ENCODE peak calls at places on chromosomes 11 and 22, in seven cellular contexts. One of them, this sample, is unnamed. For H3K4me1, the result is how much of the 10 kb centered on the place peaks cover.

GRCh38 chr11:126113515-126113957 is 50.9 kb upstream of the CDON start:
- DNase-seq in lower lobe of right lung: peak
- DNase-seq in neural progenitor cell: peak
- DNase-seq in endodermal cell: peak
- DNase-seq in heart right ventricle: peak
- DNase-seq in PC-3: peak
- DNase-seq in GM23338: no peak
- DNase-seq in this sample: peak

GRCh38 chr11:4181780-4182721 is 87.5 kb downstream of the RRM1 start:
- DNase-seq in neural progenitor cell: peak
- DNase-seq in heart right ventricle: peak
- DNase-seq in lower lobe of right lung: peak
- DNase-seq in endodermal cell: peak
- DNase-seq in PC-3: peak
- DNase-seq in GM23338: peak
- DNase-seq in this sample: peak

GRCh38 chr22:40485813-40486610 is 115.6 kb downstream of the SGSM3 start:
- DNase-seq in neural progenitor cell: no peak
- DNase-seq in endodermal cell: no peak
- DNase-seq in PC-3: no peak
- DNase-seq in heart right ventricle: no peak
- DNase-seq in lower lobe of right lung: no peak
- DNase-seq in GM23338: no peak
- DNase-seq in this sample: no peak

GRCh38 chr11:129115652-129116585 is 76.2 kb downstream of the ARHGAP32 start:
- DNase-seq in neural progenitor cell: no peak
- DNase-seq in PC-3: peak
- DNase-seq in heart right ventricle: no peak
- DNase-seq in GM23338: no peak
- DNase-seq in lower lobe of right lung: no peak
- DNase-seq in endodermal cell: no peak
- DNase-seq in this sample: no peak

GRCh38 chr11:62689421-62690183 is at the start of gene LRRN4CL:
- DNase-seq in GM23338: no peak
- DNase-seq in endodermal cell: no peak
- DNase-seq in PC-3: no peak
- DNase-seq in neural progenitor cell: no peak
- DNase-seq in heart right ventricle: peak
- DNase-seq in lower lobe of right lung: no peak
- DNase-seq in this sample: peak

GRCh38 chr22:19121631-19122142 is 525 bp downstream of the DGCR2 start:
- DNase-seq in GM23338: peak
- DNase-seq in endodermal cell: peak
- DNase-seq in heart right ventricle: peak
- DNase-seq in PC-3: peak
- DNase-seq in lower lobe of right lung: peak
- DNase-seq in neural progenitor cell: peak
- DNase-seq in this sample: peak

GRCh38 chr22:50735739-50736030 is 2.3 kb upstream of the ACR start:
- DNase-seq in endodermal cell: no peak
- DNase-seq in neural progenitor cell: no peak
- DNase-seq in heart right ventricle: no peak
- DNase-seq in GM23338: no peak
- DNase-seq in PC-3: no peak
- DNase-seq in lower lobe of right lung: no peak
- DNase-seq in this sample: no peak

GRCh38 chr11:47234669-47235075 is 13.9 kb downstream of the ACP2 start:
- DNase-seq in endodermal cell: no peak
- DNase-seq in lower lobe of right lung: peak
- DNase-seq in PC-3: peak
- DNase-seq in neural progenitor cell: no peak
- DNase-seq in heart right ventricle: peak
- DNase-seq in GM23338: no peak
- DNase-seq in this sample: no peak

GRCh38 chr22:49703990-49704344 is 123.7 kb downstream of the BRD1 start:
- DNase-seq in lower lobe of right lung: no peak
- DNase-seq in GM23338: no peak
- DNase-seq in endodermal cell: no peak
- DNase-seq in heart right ventricle: no peak
- DNase-seq in neural progenitor cell: no peak
- DNase-seq in PC-3: no peak
- DNase-seq in this sample: no peak

GRCh38 chr11:12354750-12355545 is 22.4 kb upstream of the PARVA start:
- DNase-seq in PC-3: no peak
- DNase-seq in neural progenitor cell: no peak
- DNase-seq in GM23338: peak
- DNase-seq in endodermal cell: peak
- DNase-seq in lower lobe of right lung: no peak
- DNase-seq in heart right ventricle: no peak
- DNase-seq in this sample: no peak

GRCh38 chr11:64916040-64916847 is 765 bp downstream of the ATG2A start:
- DNase-seq in endodermal cell: peak
- DNase-seq in lower lobe of right lung: no peak
- DNase-seq in neural progenitor cell: peak
- DNase-seq in GM23338: peak
- DNase-seq in heart right ventricle: peak
- DNase-seq in PC-3: peak
- DNase-seq in this sample: peak

GRCh38 chr11:45082744-45083543 is 63.5 kb upstream of the PRDM11 start:
- DNase-seq in heart right ventricle: no peak
- DNase-seq in lower lobe of right lung: no peak
- DNase-seq in neural progenitor cell: no peak
- DNase-seq in PC-3: no peak
- DNase-seq in GM23338: peak
- DNase-seq in endodermal cell: no peak
- DNase-seq in this sample: no peak

GRCh38 chr11:61963282-61964057 is 4.0 kb downstream of the FTH1 start:
- DNase-seq in neural progenitor cell: no peak
- DNase-seq in endodermal cell: peak
- DNase-seq in lower lobe of right lung: no peak
- DNase-seq in PC-3: peak
- DNase-seq in heart right ventricle: no peak
- DNase-seq in GM23338: no peak
- DNase-seq in this sample: no peak

GRCh38 chr11:110453684-110454354 is 24.1 kb downstream of the FDX1 start:
- DNase-seq in GM23338: no peak
- DNase-seq in PC-3: no peak
- DNase-seq in lower lobe of right lung: no peak
- DNase-seq in neural progenitor cell: no peak
- DNase-seq in heart right ventricle: no peak
- DNase-seq in endodermal cell: no peak
- DNase-seq in this sample: no peak

GRCh38 chr11:123493393-123494063 is 63.5 kb downstream of the GRAMD1B start:
- DNase-seq in lower lobe of right lung: no peak
- DNase-seq in heart right ventricle: no peak
- DNase-seq in endodermal cell: peak
- DNase-seq in PC-3: peak
- DNase-seq in GM23338: peak
- DNase-seq in neural progenitor cell: peak
- DNase-seq in this sample: no peak

GRCh38 chr11:60818057-60818456 is 23.9 kb upstream of the CCDC86 start:
- DNase-seq in GM23338: no peak
- DNase-seq in neural progenitor cell: no peak
- DNase-seq in lower lobe of right lung: no peak
- DNase-seq in heart right ventricle: no peak
- DNase-seq in PC-3: no peak
- DNase-seq in endodermal cell: no peak
- DNase-seq in this sample: no peak

GRCh38 chr11:60813324-60813723 is 28.2 kb downstream of the MS4A10 start:
- DNase-seq in heart right ventricle: no peak
- DNase-seq in GM23338: no peak
- DNase-seq in PC-3: no peak
- DNase-seq in neural progenitor cell: no peak
- DNase-seq in lower lobe of right lung: no peak
- DNase-seq in endodermal cell: no peak
- DNase-seq in this sample: no peak

GRCh38 chr11:60821827-60822599 is 19.9 kb upstream of the CCDC86 start:
- DNase-seq in lower lobe of right lung: no peak
- DNase-seq in heart right ventricle: no peak
- DNase-seq in endodermal cell: no peak
- DNase-seq in GM23338: no peak
- DNase-seq in neural progenitor cell: no peak
- DNase-seq in PC-3: no peak
- DNase-seq in this sample: no peak

DNA sequence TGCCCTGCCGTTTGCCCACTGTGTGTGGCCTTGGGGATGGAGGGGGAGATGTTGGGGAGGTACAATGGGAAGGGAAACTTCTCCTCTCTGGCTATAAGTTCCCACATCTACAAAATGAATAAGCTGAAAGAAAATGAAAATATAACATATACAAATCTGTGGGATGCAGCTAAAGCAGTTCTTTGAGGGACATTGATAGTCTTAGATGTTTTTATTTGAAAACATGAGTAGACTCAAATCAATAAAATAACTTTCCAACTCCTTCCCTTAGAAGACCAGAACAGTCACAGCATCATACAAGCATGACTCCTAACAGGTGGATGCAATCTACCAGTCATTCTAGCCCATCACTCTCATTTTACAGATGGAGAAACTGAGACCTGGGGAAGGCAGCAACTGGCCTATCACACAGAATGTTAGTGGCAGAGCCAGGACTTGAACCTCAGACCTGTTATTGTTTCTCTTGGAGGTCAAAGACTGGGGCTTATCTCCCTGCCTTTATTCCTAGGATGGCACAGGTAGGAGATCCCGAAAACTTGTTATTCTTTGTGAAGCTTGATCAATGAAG is 25.2 kb upstream of the CCDC86 start:
- DNase-seq in GM23338: no peak
- DNase-seq in neural progenitor cell: no peak
- DNase-seq in heart right ventricle: no peak
- DNase-seq in endodermal cell: no peak
- DNase-seq in lower lobe of right lung: no peak
- DNase-seq in PC-3: no peak
- DNase-seq in this sample: no peak
- H3K4me3 ChIP-seq in GM23338: no peak
- H3K4me3 ChIP-seq in neural progenitor cell: no peak
- H3K4me3 ChIP-seq in heart right ventricle: no peak
- H3K4me3 ChIP-seq in endodermal cell: no peak
- H3K4me3 ChIP-seq in lower lobe of right lung: no peak
- H3K4me3 ChIP-seq in PC-3: no peak
- H3K4me3 ChIP-seq in this sample: no peak

GRCh38 chr11:93491941-93492340 is 51.2 kb downstream of the SMCO4 start:
- DNase-seq in GM23338: no peak
- DNase-seq in endodermal cell: no peak
- DNase-seq in PC-3: no peak
- DNase-seq in neural progenitor cell: no peak
- DNase-seq in lower lobe of right lung: no peak
- DNase-seq in heart right ventricle: no peak
- DNase-seq in this sample: no peak

GRCh38 chr11:93493252-93493897 is 49.8 kb downstream of the SMCO4 start:
- DNase-seq in PC-3: no peak
- DNase-seq in lower lobe of right lung: no peak
- DNase-seq in heart right ventricle: no peak
- DNase-seq in GM23338: no peak
- DNase-seq in neural progenitor cell: no peak
- DNase-seq in endodermal cell: no peak
- DNase-seq in this sample: no peak

GRCh38 chr11:93492464-93493251 is 50.5 kb downstream of the SMCO4 start:
- DNase-seq in lower lobe of right lung: no peak
- DNase-seq in endodermal cell: no peak
- DNase-seq in neural progenitor cell: no peak
- DNase-seq in heart right ventricle: no peak
- DNase-seq in PC-3: no peak
- DNase-seq in GM23338: no peak
- DNase-seq in this sample: no peak

GRCh38 chr11:93489841-93490240 is 53.4 kb downstream of the SMCO4 start:
- DNase-seq in heart right ventricle: no peak
- DNase-seq in GM23338: no peak
- DNase-seq in lower lobe of right lung: no peak
- DNase-seq in PC-3: no peak
- DNase-seq in neural progenitor cell: no peak
- DNase-seq in endodermal cell: peak
- DNase-seq in this sample: no peak

GRCh38 chr11:93490996-93491618 is 52.1 kb downstream of the SMCO4 start:
- DNase-seq in GM23338: peak
- DNase-seq in PC-3: no peak
- DNase-seq in endodermal cell: peak
- DNase-seq in neural progenitor cell: no peak
- DNase-seq in lower lobe of right lung: no peak
- DNase-seq in heart right ventricle: no peak
- DNase-seq in this sample: no peak
- H3K4me1 ChIP-seq in GM23338: half or more
- H3K4me1 ChIP-seq in PC-3: under half
- H3K4me1 ChIP-seq in endodermal cell: under half
- H3K4me1 ChIP-seq in neural progenitor cell: half or more
- H3K4me1 ChIP-seq in lower lobe of right lung: under half
- H3K4me1 ChIP-seq in heart right ventricle: under half
- H3K4me1 ChIP-seq in this sample: under half

GRCh38 chr11:67282876-67283371 is 6.2 kb upstream of the ANKRD13D start:
- DNase-seq in endodermal cell: no peak
- DNase-seq in PC-3: no peak
- DNase-seq in heart right ventricle: no peak
- DNase-seq in lower lobe of right lung: peak
- DNase-seq in neural progenitor cell: no peak
- DNase-seq in GM23338: no peak
- DNase-seq in this sample: no peak

GRCh38 chr11:67280791-67281551 is 8.1 kb upstream of the ANKRD13D start:
- DNase-seq in lower lobe of right lung: peak
- DNase-seq in endodermal cell: no peak
- DNase-seq in neural progenitor cell: no peak
- DNase-seq in GM23338: no peak
- DNase-seq in heart right ventricle: no peak
- DNase-seq in PC-3: no peak
- DNase-seq in this sample: no peak

GRCh38 chr11:67283490-67283963 is 5.6 kb upstream of the ANKRD13D start:
- DNase-seq in GM23338: no peak
- DNase-seq in neural progenitor cell: no peak
- DNase-seq in lower lobe of right lung: peak
- DNase-seq in endodermal cell: no peak
- DNase-seq in PC-3: no peak
- DNase-seq in heart right ventricle: no peak
- DNase-seq in this sample: no peak

GRCh38 chr11:67281552-67282150 is 7.5 kb upstream of the ANKRD13D start:
- DNase-seq in GM23338: no peak
- DNase-seq in heart right ventricle: no peak
- DNase-seq in neural progenitor cell: no peak
- DNase-seq in endodermal cell: no peak
- DNase-seq in lower lobe of right lung: peak
- DNase-seq in PC-3: no peak
- DNase-seq in this sample: no peak

GRCh38 chr11:67282155-67282875 is 6.8 kb upstream of the ANKRD13D start:
- DNase-seq in heart right ventricle: no peak
- DNase-seq in PC-3: no peak
- DNase-seq in GM23338: no peak
- DNase-seq in lower lobe of right lung: peak
- DNase-seq in endodermal cell: no peak
- DNase-seq in neural progenitor cell: no peak
- DNase-seq in this sample: no peak
- H3K4me3 ChIP-seq in heart right ventricle: no peak
- H3K4me3 ChIP-seq in PC-3: no peak
- H3K4me3 ChIP-seq in GM23338: no peak
- H3K4me3 ChIP-seq in lower lobe of right lung: no peak
- H3K4me3 ChIP-seq in endodermal cell: no peak
- H3K4me3 ChIP-seq in neural progenitor cell: no peak
- H3K4me3 ChIP-seq in this sample: no peak

DNA sequence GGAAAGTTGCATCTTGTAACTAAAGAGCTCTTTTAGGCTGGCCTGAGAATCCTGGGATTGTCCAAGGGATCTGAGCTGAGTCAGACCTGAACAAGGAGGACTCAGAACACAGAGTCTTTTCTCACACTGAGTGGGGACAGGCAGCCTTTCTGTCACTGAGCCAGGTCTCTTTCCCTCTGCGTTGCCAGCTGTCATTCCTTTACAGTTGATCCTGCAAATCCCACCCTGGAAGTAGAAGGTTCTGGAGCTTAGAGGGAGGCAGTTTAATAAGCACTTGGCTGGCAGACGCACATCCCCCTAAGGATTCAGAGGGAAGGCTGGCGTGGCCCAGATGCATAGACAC is 76.3 kb upstream of the SUSD2 start:
- DNase-seq in neural progenitor cell: no peak
- DNase-seq in PC-3: no peak
- DNase-seq in lower lobe of right lung: peak
- DNase-seq in GM23338: no peak
- DNase-seq in endodermal cell: no peak
- DNase-seq in heart right ventricle: no peak
- DNase-seq in this sample: peak
- H3K4me1 ChIP-seq in neural progenitor cell: under half
- H3K4me1 ChIP-seq in PC-3: under half
- H3K4me1 ChIP-seq in lower lobe of right lung: under half
- H3K4me1 ChIP-seq in GM23338: under half
- H3K4me1 ChIP-seq in endodermal cell: under half
- H3K4me1 ChIP-seq in heart right ventricle: half or more
- H3K4me1 ChIP-seq in this sample: under half

This sample was measured in testis.